ENCODE peak calls at places on chromosomes 4 and X, in four cellular contexts. Q, O, G and F are unnamed samples.

GRCh38 chrX:112901821-112902732 is 61.4 kb upstream of the AMOT start:
- DNase-seq in Q (no peak), O (no peak), G (no peak), F (no peak)

GRCh38 chr4:67499799-67500198 is 45.5 kb downstream of the CENPC start:
- DNase-seq in Q (no peak), O (no peak), G (no peak), F (no peak)

GRCh38 chr4:112765317-112765989 is 128.5 kb downstream of the LARP7 start:
- DNase-seq in Q (peak), O (peak), G (peak), F (peak)

GRCh38 chrX:87299563-87300160 is 217.9 kb upstream of the KLHL4 start:
- DNase-seq in Q (no peak), O (peak), G (peak), F (peak)

GRCh38 chrX:43813898-43814297 is 68.4 kb downstream of the MAOB start:
- DNase-seq in Q (no peak), O (no peak), G (no peak), F (peak)

GRCh38 chr4:38106886-38107514 is 146.8 kb downstream of the PTTG2 start:
- DNase-seq in Q (no peak), O (peak), G (no peak), F (no peak)

GRCh38 chrX:132395645-132396044 is 93.2 kb downstream of the MBNL3 start:
- DNase-seq in Q (no peak), O (no peak), G (no peak), F (no peak)

GRCh38 chr4:145217339-145217738 is 37.0 kb upstream of the OTUD4 start:
- DNase-seq in Q (no peak), O (no peak), G (no peak), F (no peak)

GRCh38 chrX:20487227-20487626 is 220.5 kb upstream of the RPS6KA3 start:
- DNase-seq in Q (no peak), O (no peak), G (no peak), F (no peak)

GRCh38 chr4:154928640-154929257 is 147.7 kb downstream of the RBM46 start:
- DNase-seq in Q (no peak), O (no peak), G (peak), F (peak)

GRCh38 chr4:125334936-125335335 is 20.2 kb downstream of the FAT4 start:
- DNase-seq in Q (no peak), O (no peak), G (no peak), F (no peak)

GRCh38 chrX:51332188-51332942 is at the start of gene NUDT10:
- DNase-seq in Q (no peak), O (no peak), G (no peak), F (peak)

GRCh38 chr4:177546745-177547144 is 104.5 kb upstream of the AGA start:
- DNase-seq in Q (no peak), O (no peak), G (no peak), F (no peak)

GRCh38 chr4:102761478-102761790 is 666 bp upstream of the MANBA start:
- DNase-seq in Q (no peak), O (no peak), G (peak), F (no peak)

GRCh38 chr4:4334798-4335520 is 44.9 kb downstream of the ZBTB49 start:
- DNase-seq in Q (no peak), O (peak), G (peak), F (peak)

GRCh38 chrX:10884246-10884645 is 226.9 kb upstream of the HCCS start:
- DNase-seq in Q (no peak), O (no peak), G (no peak), F (no peak)

GRCh38 chr4:158621729-158622128 is 50.0 kb downstream of the C4orf46 start:
- DNase-seq in Q (no peak), O (no peak), G (no peak), F (no peak)

GRCh38 chr4:182447938-182448280 is 204.7 kb downstream of the TENM3 start:
- DNase-seq in Q (no peak), O (no peak), G (no peak), F (peak)

GRCh38 chr4:8322794-8323704 is 53.5 kb downstream of the HTRA3 start:
- DNase-seq in Q (no peak), O (no peak), G (no peak), F (no peak)
- TF ChIP-seq SP1 in Q (no peak), O (no peak), G (no peak), F (no peak)

GRCh38 chrX:110081740-110082139 is 78.8 kb downstream of the TMEM164 start:
- DNase-seq in Q (no peak), O (no peak), G (no peak), F (no peak)

GRCh38 chrX:110086916-110087484 is 84.1 kb downstream of the TMEM164 start:
- DNase-seq in Q (no peak), O (peak), G (peak), F (no peak)

GRCh38 chrX:110081320-110081719 is 78.4 kb downstream of the TMEM164 start:
- DNase-seq in Q (no peak), O (no peak), G (no peak), F (no peak)

GRCh38 chrX:110086162-110086915 is 83.4 kb downstream of the TMEM164 start:
- DNase-seq in Q (no peak), O (no peak), G (peak), F (no peak)

DNA sequence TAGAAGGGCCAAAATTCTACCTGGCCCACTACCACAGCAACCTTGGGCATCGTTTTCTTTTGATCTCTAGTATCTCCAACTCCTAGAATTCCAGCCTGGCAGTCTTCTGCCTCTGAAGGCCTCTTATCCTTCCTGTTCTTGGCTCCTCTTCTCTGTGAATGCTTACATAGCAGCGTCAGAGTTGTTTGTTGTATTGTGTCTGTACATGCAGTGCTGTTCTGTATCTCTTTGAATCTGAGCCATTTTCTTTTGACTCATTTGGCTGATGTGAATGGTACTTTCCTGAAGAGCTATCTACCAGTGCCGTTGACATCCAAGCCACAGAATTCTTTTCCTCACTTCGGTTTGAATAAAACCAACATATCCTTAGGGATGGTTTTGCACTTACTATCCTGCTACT is 79.2 kb downstream of the TMEM164 start:
- DNase-seq in Q (no peak), O (no peak), G (no peak), F (no peak)
- TF ChIP-seq FOXM1 in Q (no peak), O (no peak), G (no peak), F (no peak)

GRCh38 chr4:184648220-184649025 is 824 bp downstream of the CASP3 start:
- DNase-seq in Q (no peak), O (no peak), G (peak), F (no peak)
- TF ChIP-seq SP1 in Q (no peak), O (peak), G (no peak), F (no peak)

DNA sequence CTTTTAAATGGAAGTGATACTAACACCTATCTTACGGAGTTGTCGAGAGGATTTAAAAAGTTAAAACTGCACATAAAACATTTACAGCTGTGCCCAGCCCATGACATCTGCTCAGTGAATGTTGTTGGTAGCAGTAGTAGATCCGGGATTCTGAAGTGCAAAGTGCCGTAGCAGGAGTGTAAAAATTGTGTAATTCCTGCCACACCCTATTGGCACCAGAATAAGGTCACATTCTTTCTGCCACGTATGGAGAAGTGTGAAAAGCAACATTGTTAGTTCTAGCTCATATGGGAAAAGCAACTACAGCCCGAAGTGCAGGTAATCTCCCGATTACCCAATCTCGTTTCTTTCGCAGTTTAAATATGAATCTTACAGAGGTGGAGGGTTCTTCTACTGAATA is 31.2 kb downstream of the PRIMPOL start:
- DNase-seq in Q (no peak), O (no peak), G (no peak), F (no peak)
- TF ChIP-seq FOXM1 in Q (no peak), O (no peak), G (no peak), F (no peak)